ENCODE peak calls at places on chromosomes 16 and 17, in four cellular contexts. Y is H1, R is thoracic aorta, K is kidney epithelial cell. U is an unnamed sample.

GRCh38 chr16:29702307-29702706 is 23.3 kb downstream of the QPRT start:
- DNase-seq in Y (no peak), R (no peak), K (no peak), U (no peak)

GRCh38 chr17:81665205-81666091 is 957 bp downstream of the OXLD1 start:
- DNase-seq in Y (no peak), R (no peak), K (no peak), U (no peak)

GRCh38 chr16:79009911-79010310 is 590.6 kb downstream of the MAF start:
- DNase-seq in Y (no peak), R (no peak), K (no peak), U (no peak)

GRCh38 chr17:40960144-40960543 is 6.6 kb downstream of the KRT39 start:
- DNase-seq in Y (no peak), R (no peak), K (no peak), U (no peak)

GRCh38 chr16:64311241-64311640 is 810.6 kb downstream of the CDH11 start:
- DNase-seq in Y (no peak), R (no peak), K (peak; percentile 35), U (no peak)

GRCh38 chr16:11098601-11099377 is 154.4 kb downstream of the CLEC16A start:
- DNase-seq in Y (no peak), R (no peak), K (no peak), U (no peak)

GRCh38 chr16:10180771-10181163 is 1.5 kb downstream of the GRIN2A start:
- DNase-seq in Y (peak; percentile 59), R (no peak), K (no peak), U (no peak)

GRCh38 chr16:56257260-56257659 is 66.0 kb downstream of the GNAO1 start:
- DNase-seq in Y (no peak), R (no peak), K (no peak), U (no peak)

GRCh38 chr17:81512984-81513668 is 527 bp upstream of the ACTG1 start:
- DNase-seq in Y (no peak), R (no peak), K (no peak), U (no peak)

GRCh38 chr16:79276506-79276905 is 324.0 kb downstream of the MAF start:
- DNase-seq in Y (no peak), R (no peak), K (no peak), U (no peak)

GRCh38 chr17:29155235-29155965 is 24.8 kb downstream of the MYO18A start:
- DNase-seq in Y (no peak), R (no peak), K (no peak), U (no peak)

GRCh38 chr17:78185981-78186688 is 717 bp downstream of the TK1 start:
- DNase-seq in Y (no peak), R (no peak), K (no peak), U (no peak)

GRCh38 chr16:83501481-83501880 is 306.3 kb upstream of the HSBP1 start:
- DNase-seq in Y (no peak), R (no peak), K (no peak), U (no peak)

GRCh38 chr17:29590979-29591736 is 1.7 kb upstream of the GIT1 start:
- DNase-seq in Y (no peak), R (no peak), K (no peak), U (no peak)

DNA sequence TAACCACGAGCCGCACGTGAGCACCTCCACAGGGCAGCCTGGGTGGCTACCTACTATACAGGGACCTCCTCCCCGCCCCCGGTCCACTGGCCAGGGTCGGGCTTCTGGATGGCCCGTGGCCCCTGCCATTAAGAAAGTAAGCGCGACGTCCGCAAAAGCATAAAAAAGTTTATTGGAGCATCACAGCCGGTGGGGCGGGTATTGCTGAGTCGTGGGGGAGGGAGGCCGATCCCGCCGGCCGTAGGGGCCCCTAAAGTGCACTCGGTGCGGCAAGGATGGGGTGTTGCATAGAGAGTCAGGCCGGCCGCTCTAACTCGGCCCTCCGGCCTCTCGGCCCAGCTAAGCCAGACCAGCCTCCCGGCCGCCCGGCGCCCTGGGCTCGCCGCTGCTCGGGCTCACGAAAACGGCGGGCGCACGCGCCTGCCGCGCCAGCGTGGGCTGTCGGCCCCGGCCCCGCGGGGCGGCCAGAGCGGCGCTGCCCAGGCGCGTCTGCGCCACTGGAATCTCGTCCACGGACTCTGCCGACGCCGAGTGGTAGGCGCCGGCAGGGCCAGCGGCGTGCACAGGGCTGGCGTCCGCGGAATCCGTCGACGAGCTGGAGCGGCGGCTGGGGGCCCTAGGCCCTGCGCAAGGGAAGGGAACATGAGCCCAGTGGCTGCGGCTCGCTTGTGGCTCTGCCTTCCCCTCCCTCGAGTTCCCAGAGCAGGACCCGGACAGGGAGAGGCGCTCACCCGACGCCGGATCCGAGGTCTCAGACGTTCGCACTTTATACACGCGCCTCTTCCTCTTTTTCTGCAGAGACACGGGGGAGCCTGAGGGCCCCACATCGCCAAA is 1.2 kb upstream of the TPPP3 start:
- DNase-seq in Y (no peak), R (no peak), K (no peak), U (no peak)
- H3K4me3 ChIP-seq in Y (peak overlapping the region; percentile 42), R (peak overlapping the region; percentile 74), K (no peak overlapping the region), U (peak overlapping the region; percentile 3)

DNA sequence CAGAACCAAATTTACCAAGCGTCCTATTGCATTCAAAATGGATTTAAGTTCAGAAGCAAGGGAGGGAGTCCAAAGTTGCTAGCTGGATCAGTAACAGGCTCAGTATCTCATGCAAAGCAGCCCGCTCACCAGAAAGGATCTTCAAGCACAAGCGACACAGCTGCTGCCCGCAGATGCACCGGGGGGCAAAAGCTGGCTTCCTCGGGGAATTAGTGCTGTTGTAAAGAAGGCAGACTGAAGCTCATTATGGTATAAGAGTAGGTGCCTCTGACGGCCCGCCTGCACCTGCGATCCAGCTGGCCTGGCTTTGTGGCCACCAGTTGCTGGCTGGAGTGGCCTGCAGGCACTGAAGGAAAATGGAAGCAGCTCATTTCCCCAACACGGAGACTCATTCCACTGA is 128.4 kb upstream of the RCVRN start:
- DNase-seq in Y (no peak), R (no peak), K (no peak), U (no peak)
- H3K4me3 ChIP-seq in Y (no peak overlapping the region), R (no peak overlapping the region), K (no peak overlapping the region), U (no peak overlapping the region)

GRCh38 chr16:75116911-75117245 is 298 bp upstream of the LDHD start:
- DNase-seq in Y (no peak), R (no peak), K (no peak), U (no peak)
- H3K4me3 ChIP-seq in Y (no peak overlapping the region), R (peak overlapping the region; percentile 84), K (no peak overlapping the region), U (no peak overlapping the region)

DNA sequence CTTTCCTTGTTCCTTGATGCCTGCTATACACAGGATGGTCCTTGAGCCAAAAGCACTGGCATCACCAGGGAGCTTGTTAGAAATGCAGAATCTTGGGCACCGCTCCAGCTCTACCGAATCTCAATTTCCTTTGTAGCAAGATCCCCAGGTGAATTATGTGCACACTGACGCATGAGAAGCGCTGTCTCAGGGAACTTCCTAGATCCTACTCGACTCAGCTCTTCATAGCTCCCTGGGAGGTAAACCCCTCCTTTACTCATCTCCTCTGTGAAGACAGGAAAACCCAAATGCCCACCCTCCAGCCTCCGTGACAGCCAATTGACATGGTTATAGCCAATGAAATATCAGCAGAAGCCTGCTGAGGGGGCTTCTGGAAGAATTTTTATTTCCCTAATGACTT is 4.1 kb downstream of the USP31 start:
- DNase-seq in Y (no peak), R (no peak), K (peak; percentile 56), U (no peak)
- H3K4me3 ChIP-seq in Y (no peak overlapping the region), R (peak overlapping the region; percentile 40), K (no peak overlapping the region), U (no peak overlapping the region)

GRCh38 chr17:7018331-7018964 is 4.4 kb upstream of the BCL6B start:
- DNase-seq in Y (no peak), R (no peak), K (no peak), U (no peak)
- H3K4me3 ChIP-seq in Y (no peak overlapping the region), R (peak overlapping the region; percentile 90), K (no peak overlapping the region), U (no peak overlapping the region)

GRCh38 chr16:67277294-67277998 is 1.9 kb upstream of the PLEKHG4 start:
- DNase-seq in Y (no peak), R (peak; percentile 63), K (peak; percentile 98), U (no peak)
- H3K4me3 ChIP-seq in Y (no peak overlapping the region), R (no peak overlapping the region), K (no peak overlapping the region), U (no peak overlapping the region)

DNA sequence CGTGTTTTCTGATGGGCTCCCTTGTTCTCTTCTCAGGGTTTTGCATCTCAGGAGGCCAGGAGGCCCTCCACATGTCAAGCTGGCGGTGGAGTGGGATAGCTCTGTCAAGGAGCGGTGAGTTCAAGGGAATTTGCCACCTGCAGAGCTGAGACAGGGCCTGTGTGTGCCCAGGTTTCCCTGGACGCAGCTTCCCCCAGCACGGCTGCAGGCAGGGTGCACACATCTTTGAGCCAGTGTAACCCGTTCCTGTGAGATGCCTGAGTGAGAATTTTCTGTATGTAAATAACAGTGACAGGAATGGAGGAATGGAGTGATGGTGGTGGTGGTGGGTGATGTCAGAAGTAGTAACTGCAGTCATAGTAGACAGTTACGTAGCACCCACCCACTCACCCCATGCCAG is 54.8 kb downstream of the USP43 start:
- DNase-seq in Y (no peak), R (no peak), K (no peak), U (no peak)
- H3K4me3 ChIP-seq in Y (no peak overlapping the region), R (no peak overlapping the region), K (no peak overlapping the region), U (no peak overlapping the region)